ENCODE peak calls at places on chromosomes 3 and 15, in five cellular contexts. One of them, this sample, is unnamed.

GRCh38 chr3:179653777-179654117 is 907 bp downstream of the USP13 start:
- DNase-seq in uterus: no peak
- DNase-seq in CD8-positive, alpha-beta T cell: peak; percentile 2
- DNase-seq in IMR-90: no peak
- DNase-seq in body of pancreas: peak; percentile 6
- DNase-seq in this sample: no peak

GRCh38 chr3:74564560-74564959 is 49.9 kb downstream of the CNTN3 start:
- DNase-seq in uterus: no peak
- DNase-seq in CD8-positive, alpha-beta T cell: no peak
- DNase-seq in IMR-90: peak; percentile 28
- DNase-seq in body of pancreas: no peak
- DNase-seq in this sample: no peak

GRCh38 chr3:73433681-73434080 is 191.1 kb downstream of the PDZRN3 start:
- DNase-seq in uterus: no peak
- DNase-seq in CD8-positive, alpha-beta T cell: no peak
- DNase-seq in IMR-90: peak; percentile 30
- DNase-seq in body of pancreas: no peak
- DNase-seq in this sample: no peak

GRCh38 chr3:141412936-141413354 is 44.6 kb downstream of the ZBTB38 start:
- DNase-seq in uterus: peak; percentile 93
- DNase-seq in CD8-positive, alpha-beta T cell: no peak
- DNase-seq in IMR-90: peak; percentile 85
- DNase-seq in body of pancreas: peak; percentile 95
- DNase-seq in this sample: no peak

GRCh38 chr3:125229168-125229567 is 16.6 kb upstream of the SLC12A8 start:
- DNase-seq in uterus: no peak
- DNase-seq in CD8-positive, alpha-beta T cell: no peak
- DNase-seq in IMR-90: no peak
- DNase-seq in body of pancreas: no peak
- DNase-seq in this sample: no peak

GRCh38 chr3:175260145-175260794 is 401.1 kb downstream of the NAALADL2 start:
- DNase-seq in uterus: no peak
- DNase-seq in CD8-positive, alpha-beta T cell: no peak
- DNase-seq in IMR-90: peak; percentile 70
- DNase-seq in body of pancreas: no peak
- DNase-seq in this sample: no peak

GRCh38 chr15:100672959-100673358 is 70.6 kb downstream of the ASB7 start:
- DNase-seq in uterus: peak; percentile 11
- DNase-seq in CD8-positive, alpha-beta T cell: no peak
- DNase-seq in IMR-90: no peak
- DNase-seq in body of pancreas: no peak
- DNase-seq in this sample: no peak

GRCh38 chr3:115512565-115513410 is 110.5 kb upstream of the GAP43 start:
- DNase-seq in uterus: peak; percentile 18
- DNase-seq in CD8-positive, alpha-beta T cell: no peak
- DNase-seq in IMR-90: peak; percentile 38
- DNase-seq in body of pancreas: peak; percentile 28
- DNase-seq in this sample: no peak

GRCh38 chr3:161854232-161854771 is 357.7 kb downstream of the OTOL1 start:
- DNase-seq in uterus: no peak
- DNase-seq in CD8-positive, alpha-beta T cell: no peak
- DNase-seq in IMR-90: peak; percentile 70
- DNase-seq in body of pancreas: peak; percentile 4
- DNase-seq in this sample: no peak

GRCh38 chr3:123618768-123619484 is 34.1 kb upstream of the HACD2 start:
- DNase-seq in uterus: peak; percentile 77
- DNase-seq in CD8-positive, alpha-beta T cell: no peak
- DNase-seq in IMR-90: peak; percentile 82
- DNase-seq in body of pancreas: peak; percentile 72
- DNase-seq in this sample: no peak

GRCh38 chr3:79846148-79846933 is 78.5 kb upstream of the ROBO1 start:
- DNase-seq in uterus: no peak
- DNase-seq in CD8-positive, alpha-beta T cell: no peak
- DNase-seq in IMR-90: no peak
- DNase-seq in body of pancreas: no peak
- DNase-seq in this sample: no peak

GRCh38 chr15:71103102-71103676 is 12.1 kb upstream of the THSD4 start:
- DNase-seq in uterus: no peak
- DNase-seq in CD8-positive, alpha-beta T cell: no peak
- DNase-seq in IMR-90: peak; percentile 68
- DNase-seq in body of pancreas: peak; percentile 27
- DNase-seq in this sample: no peak

GRCh38 chr3:113496924-113497323 is 18.0 kb downstream of the SPICE1 start:
- DNase-seq in uterus: no peak
- DNase-seq in CD8-positive, alpha-beta T cell: no peak
- DNase-seq in IMR-90: peak; percentile 53
- DNase-seq in body of pancreas: no peak
- DNase-seq in this sample: no peak

GRCh38 chr3:13229291-13229949 is 156.2 kb upstream of the IQSEC1 start:
- DNase-seq in uterus: no peak
- DNase-seq in CD8-positive, alpha-beta T cell: no peak
- DNase-seq in IMR-90: peak; percentile 7
- DNase-seq in body of pancreas: no peak
- DNase-seq in this sample: no peak

GRCh38 chr3:46866720-46867549 is 3.7 kb upstream of the MYL3 start:
- DNase-seq in uterus: peak; percentile 89
- DNase-seq in CD8-positive, alpha-beta T cell: peak; percentile 83
- DNase-seq in IMR-90: peak; percentile 21
- DNase-seq in body of pancreas: peak; percentile 74
- DNase-seq in this sample: peak; percentile 60

GRCh38 chr15:58677426-58677825 is 72.1 kb downstream of the ADAM10 start:
- DNase-seq in uterus: no peak
- DNase-seq in CD8-positive, alpha-beta T cell: no peak
- DNase-seq in IMR-90: no peak
- DNase-seq in body of pancreas: no peak
- DNase-seq in this sample: no peak

GRCh38 chr15:58724471-58724870 is 25.0 kb downstream of the ADAM10 start:
- DNase-seq in uterus: no peak
- DNase-seq in CD8-positive, alpha-beta T cell: no peak
- DNase-seq in IMR-90: peak; percentile 79
- DNase-seq in body of pancreas: no peak
- DNase-seq in this sample: no peak

GRCh38 chr3:28667646-28668376 is 319.2 kb upstream of the AZI2 start:
- DNase-seq in uterus: peak; percentile 28
- DNase-seq in CD8-positive, alpha-beta T cell: no peak
- DNase-seq in IMR-90: peak; percentile 52
- DNase-seq in body of pancreas: peak; percentile 77
- DNase-seq in this sample: no peak

GRCh38 chr3:46407976-46408375 is 917 bp downstream of the CCRL2 start:
- DNase-seq in uterus: no peak
- DNase-seq in CD8-positive, alpha-beta T cell: no peak
- DNase-seq in IMR-90: no peak
- DNase-seq in body of pancreas: no peak
- DNase-seq in this sample: no peak

GRCh38 chr15:36961956-36962355 is 138.4 kb downstream of the MEIS2 start:
- DNase-seq in uterus: no peak
- DNase-seq in CD8-positive, alpha-beta T cell: no peak
- DNase-seq in IMR-90: no peak
- DNase-seq in body of pancreas: no peak
- DNase-seq in this sample: no peak

GRCh38 chr15:98801234-98801561 is 152.9 kb downstream of the IGF1R start:
- DNase-seq in uterus: no peak
- DNase-seq in CD8-positive, alpha-beta T cell: peak; percentile 9
- DNase-seq in IMR-90: no peak
- DNase-seq in body of pancreas: no peak
- DNase-seq in this sample: no peak

GRCh38 chr3:71180524-71180923 is 403.0 kb downstream of the FOXP1 start:
- DNase-seq in uterus: no peak
- DNase-seq in CD8-positive, alpha-beta T cell: no peak
- DNase-seq in IMR-90: no peak
- DNase-seq in body of pancreas: no peak
- DNase-seq in this sample: no peak

GRCh38 chr3:81186412-81186811 is 575.0 kb downstream of the GBE1 start:
- DNase-seq in uterus: no peak
- DNase-seq in CD8-positive, alpha-beta T cell: no peak
- DNase-seq in IMR-90: no peak
- DNase-seq in body of pancreas: no peak
- DNase-seq in this sample: no peak

GRCh38 chr15:99925661-99926461 is 192.6 kb upstream of the LYSMD4 start:
- DNase-seq in uterus: peak; percentile 66
- DNase-seq in CD8-positive, alpha-beta T cell: peak; percentile 70
- DNase-seq in IMR-90: no peak
- DNase-seq in body of pancreas: peak; percentile 70
- DNase-seq in this sample: peak; percentile 71

GRCh38 chr15:62494144-62494543 is 329.1 kb upstream of the C2CD4B start:
- DNase-seq in uterus: no peak
- DNase-seq in CD8-positive, alpha-beta T cell: no peak
- DNase-seq in IMR-90: no peak
- DNase-seq in body of pancreas: no peak
- DNase-seq in this sample: no peak

GRCh38 chr3:127482216-127483004 is 108.1 kb downstream of the TPRA1 start:
- DNase-seq in uterus: peak; percentile 5
- DNase-seq in CD8-positive, alpha-beta T cell: no peak
- DNase-seq in IMR-90: peak; percentile 6
- DNase-seq in body of pancreas: no peak
- DNase-seq in this sample: no peak

GRCh38 chr15:38610748-38611147 is 46.1 kb upstream of the RASGRP1 start:
- DNase-seq in uterus: no peak
- DNase-seq in CD8-positive, alpha-beta T cell: no peak
- DNase-seq in IMR-90: no peak
- DNase-seq in body of pancreas: no peak
- DNase-seq in this sample: no peak

DNA sequence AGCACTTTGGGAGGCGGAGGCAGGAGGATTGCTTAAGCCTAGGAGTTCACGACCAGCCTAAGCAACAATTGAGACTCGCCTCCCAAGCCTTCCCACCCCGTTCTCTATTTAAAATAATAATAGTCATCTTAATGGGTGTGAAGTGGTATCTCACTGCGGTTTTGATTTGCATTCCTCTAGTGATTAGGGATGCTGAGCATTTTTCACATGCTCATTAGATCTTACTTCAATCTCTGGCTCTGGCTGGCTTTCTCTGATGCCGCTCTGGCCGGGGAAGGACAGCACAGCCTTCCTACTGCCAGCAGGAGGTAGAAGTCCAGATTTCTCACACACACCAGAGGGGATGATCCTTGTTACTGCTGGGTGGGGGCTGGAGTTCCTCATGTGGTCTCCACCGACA is 7.4 kb upstream of the EIF4A2 start:
- DNase-seq in uterus: no peak
- DNase-seq in CD8-positive, alpha-beta T cell: no peak
- DNase-seq in IMR-90: no peak
- DNase-seq in body of pancreas: no peak
- DNase-seq in this sample: no peak
- H3K36me3 ChIP-seq in uterus: no peaks in the 10 kb centered on the region
- H3K36me3 ChIP-seq in CD8-positive, alpha-beta T cell: no peaks in the 10 kb centered on the region
- H3K36me3 ChIP-seq in IMR-90: no peaks in the 10 kb centered on the region
- H3K36me3 ChIP-seq in body of pancreas: no peaks in the 10 kb centered on the region
- H3K36me3 ChIP-seq in this sample: no peaks in the 10 kb centered on the region

GRCh38 chr3:172616061-172616461 is 92.8 kb upstream of the TNFSF10 start:
- DNase-seq in uterus: no peak
- DNase-seq in CD8-positive, alpha-beta T cell: no peak
- DNase-seq in IMR-90: peak; percentile 34
- DNase-seq in body of pancreas: no peak
- DNase-seq in this sample: no peak
- H3K4me3 ChIP-seq in uterus: no peak overlapping the region
- H3K4me3 ChIP-seq in CD8-positive, alpha-beta T cell: no peak overlapping the region
- H3K4me3 ChIP-seq in IMR-90: no peak overlapping the region
- H3K4me3 ChIP-seq in body of pancreas: no peak overlapping the region
- H3K4me3 ChIP-seq in this sample: no peak overlapping the region

DNA sequence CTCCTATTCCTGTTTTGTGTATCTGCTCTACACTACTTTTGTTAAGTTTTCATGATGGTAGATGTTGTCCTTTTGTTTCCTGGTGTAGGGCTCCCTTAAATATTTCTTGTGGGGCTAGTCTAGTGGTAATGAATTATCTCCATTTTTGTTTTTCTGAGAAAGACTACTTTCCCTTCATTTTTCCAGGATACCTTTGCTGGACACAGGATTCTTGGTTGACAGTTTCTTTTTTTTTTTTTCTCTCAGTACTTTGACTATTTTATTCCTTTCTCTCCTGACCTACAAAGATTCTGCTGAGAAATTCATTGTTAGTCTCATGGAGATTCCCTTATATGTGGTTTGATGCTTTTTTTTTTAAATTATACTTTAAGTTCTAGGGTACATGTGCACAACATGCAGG is 38.0 kb downstream of the FAIM start:
- DNase-seq in uterus: no peak
- DNase-seq in CD8-positive, alpha-beta T cell: no peak
- DNase-seq in IMR-90: no peak
- DNase-seq in body of pancreas: no peak
- DNase-seq in this sample: no peak
- H3K9me3 ChIP-seq in uterus: no peaks in the 10 kb centered on the region
- H3K9me3 ChIP-seq in CD8-positive, alpha-beta T cell: peaks cover 10% of the 10 kb centered on the region
- H3K9me3 ChIP-seq in IMR-90: peaks cover 15% of the 10 kb centered on the region
- H3K9me3 ChIP-seq in body of pancreas: no peaks in the 10 kb centered on the region
- H3K9me3 ChIP-seq in this sample: peaks cover 16% of the 10 kb centered on the region

GRCh38 chr3:119861681-119862080 is 79.8 kb downstream of the NR1I2 start:
- DNase-seq in uterus: no peak
- DNase-seq in CD8-positive, alpha-beta T cell: no peak
- DNase-seq in IMR-90: peak; percentile 10
- DNase-seq in body of pancreas: no peak
- DNase-seq in this sample: no peak
- H3K36me3 ChIP-seq in uterus: no peaks in the 10 kb centered on the region
- H3K36me3 ChIP-seq in CD8-positive, alpha-beta T cell: peaks cover 7% of the 10 kb centered on the region
- H3K36me3 ChIP-seq in IMR-90: peaks cover 9% of the 10 kb centered on the region
- H3K36me3 ChIP-seq in body of pancreas: peaks cover 8% of the 10 kb centered on the region
- H3K36me3 ChIP-seq in this sample: peaks cover 39% of the 10 kb centered on the region

DNA sequence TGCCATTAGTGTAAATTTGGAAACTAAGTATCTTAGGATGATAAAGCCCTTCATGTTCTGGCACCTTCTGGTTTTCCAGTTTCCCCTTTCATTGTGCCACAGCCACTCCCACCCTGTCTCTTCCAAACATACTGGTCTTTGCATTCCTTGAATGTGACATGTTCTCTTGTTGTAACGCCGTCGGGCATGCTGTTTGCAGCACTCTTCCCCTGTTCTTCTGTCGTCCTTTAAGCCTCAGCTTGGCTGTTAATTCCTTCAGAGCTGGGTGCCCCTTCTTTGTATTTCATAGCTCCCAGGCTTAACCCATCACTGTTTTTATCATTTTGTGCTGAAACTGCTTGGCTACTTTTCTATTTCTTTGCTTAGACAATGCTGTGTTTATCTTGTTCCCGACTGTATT is 95.5 kb upstream of the KCNAB1 start:
- DNase-seq in uterus: no peak
- DNase-seq in CD8-positive, alpha-beta T cell: no peak
- DNase-seq in IMR-90: peak; percentile 8
- DNase-seq in body of pancreas: no peak
- DNase-seq in this sample: no peak
- H3K4me3 ChIP-seq in uterus: no peak overlapping the region
- H3K4me3 ChIP-seq in CD8-positive, alpha-beta T cell: no peak overlapping the region
- H3K4me3 ChIP-seq in IMR-90: peak overlapping the region; percentile 28
- H3K4me3 ChIP-seq in body of pancreas: no peak overlapping the region
- H3K4me3 ChIP-seq in this sample: no peak overlapping the region

This sample was measured in effector memory CD4-positive, alpha-beta T cell.